ENCODE peak calls at places on chromosome 9, in six cellular contexts. Q is BE2C; S is uterus; Z is heart left ventricle; T is lung; A is CD4-positive, CD25-positive, alpha-beta regulatory T cell. I is an unnamed sample. For H3K4me1, the result is how much of the 10 kb centered on the place peaks cover.

GRCh38 chr9:112921549-112921948 is 30.9 kb upstream of the SLC46A2 start:
- DNase-seq in A (peak), Q (peak), S (no peak), T (no peak), Z (no peak), I (no peak)

GRCh38 chr9:124360277-124360676 is 55.0 kb downstream of the PSMB7 start:
- DNase-seq in Z (no peak), Q (no peak), A (no peak), T (no peak), S (no peak), I (no peak)

GRCh38 chr9:135478858-135479468 is 619 bp upstream of the PPP1R26 start:
- DNase-seq in Z (no peak), S (peak), Q (no peak), T (peak), A (no peak), I (peak)

GRCh38 chr9:33198163-33198562 is 31.0 kb upstream of the B4GALT1 start:
- DNase-seq in A (no peak), T (no peak), Q (no peak), S (peak), Z (peak), I (peak)

GRCh38 chr9:129983891-129984290 is 59.1 kb downstream of the FNBP1 start:
- DNase-seq in A (no peak), T (no peak), S (no peak), Z (no peak), Q (no peak), I (no peak)

GRCh38 chr9:27489087-27489876 is 34.8 kb upstream of the IFNK start:
- DNase-seq in Q (peak), S (no peak), A (no peak), Z (no peak), T (no peak), I (no peak)

GRCh38 chr9:126500600-126501382 is 112.9 kb upstream of the LMX1B start:
- DNase-seq in T (peak), Z (peak), A (peak), S (peak), Q (peak), I (peak)

GRCh38 chr9:121921444-121921843 is 171.7 kb downstream of the TTLL11 start:
- DNase-seq in Q (no peak), A (no peak), S (no peak), Z (no peak), T (no peak), I (no peak)

GRCh38 chr9:112166176-112167140 is 8.6 kb downstream of the SUSD1 start:
- DNase-seq in T (no peak), Z (no peak), Q (no peak), A (no peak), S (no peak), I (no peak)

GRCh38 chr9:134550584-134550983 is 91.0 kb upstream of the COL5A1 start:
- DNase-seq in A (no peak), Q (no peak), T (no peak), Z (no peak), S (no peak), I (no peak)

GRCh38 chr9:21782207-21782606 is 20.2 kb upstream of the MTAP start:
- DNase-seq in T (no peak), Q (no peak), Z (no peak), S (no peak), A (no peak), I (no peak)

GRCh38 chr9:83047839-83048775 is 14.8 kb downstream of the RASEF start:
- DNase-seq in T (peak), A (no peak), Z (peak), S (peak), Q (no peak), I (peak)

GRCh38 chr9:70315389-70315788 is 56.6 kb downstream of the SMC5 start:
- DNase-seq in A (no peak), T (no peak), S (no peak), Q (no peak), Z (no peak), I (no peak)

GRCh38 chr9:70256123-70256551 is 2.6 kb upstream of the SMC5 start:
- DNase-seq in Z (no peak), T (no peak), S (no peak), A (no peak), Q (no peak), I (no peak)

GRCh38 chr9:124570942-124571666 is 63.9 kb upstream of the NR5A1 start:
- DNase-seq in Q (no peak), A (no peak), T (no peak), S (no peak), Z (no peak), I (no peak)

GRCh38 chr9:125784286-125785049 is 37.3 kb downstream of the PBX3 start:
- DNase-seq in Q (no peak), S (no peak), Z (no peak), T (no peak), A (no peak), I (no peak)

GRCh38 chr9:129637102-129637501 is 4.8 kb downstream of the ASB6 start:
- DNase-seq in Q (no peak), S (no peak), A (no peak), T (no peak), Z (no peak), I (no peak)

GRCh38 chr9:96500696-96501660 is 51.0 kb downstream of the HABP4 start:
- DNase-seq in S (no peak), Q (no peak), T (no peak), Z (no peak), A (no peak), I (no peak)

GRCh38 chr9:5561828-5562488 is 51.6 kb downstream of the PDCD1LG2 start:
- DNase-seq in A (no peak), Z (no peak), Q (no peak), S (no peak), T (no peak), I (no peak)

GRCh38 chr9:82223442-82223841 is 234.9 kb downstream of the SPATA31D1 start:
- DNase-seq in S (no peak), Q (no peak), T (no peak), A (no peak), Z (no peak), I (no peak)

GRCh38 chr9:130288926-130289705 is 23.6 kb downstream of the HMCN2 start:
- DNase-seq in A (no peak), S (no peak), Z (peak), Q (no peak), T (no peak), I (no peak)

GRCh38 chr9:127067603-127068220 is 54.7 kb downstream of the ANGPTL2 start:
- DNase-seq in A (no peak), Q (no peak), T (peak), S (no peak), Z (no peak), I (no peak)

GRCh38 chr9:12702160-12702758 is 9.1 kb downstream of the TYRP1 start:
- DNase-seq in Q (peak), A (no peak), S (peak), Z (peak), T (peak), I (peak)

GRCh38 chr9:32069969-32070368 is 314.5 kb upstream of the ACO1 start:
- DNase-seq in S (no peak), A (no peak), T (no peak), Z (no peak), Q (no peak), I (no peak)

GRCh38 chr9:126953089-126953809 is 38.7 kb downstream of the RALGPS1 start:
- DNase-seq in T (no peak), Q (no peak), S (peak), A (no peak), Z (no peak), I (no peak)

GRCh38 chr9:129889936-129890717 is 54.9 kb downstream of the USP20 start:
- DNase-seq in S (no peak), A (peak), Z (peak), Q (no peak), T (no peak), I (no peak)

GRCh38 chr9:12739014-12739413 is 35.8 kb upstream of the LURAP1L start:
- DNase-seq in A (no peak), Z (no peak), Q (no peak), S (no peak), T (no peak), I (no peak)

GRCh38 chr9:122806661-122807060 is 6.7 kb downstream of the OR1K1 start:
- DNase-seq in Q (no peak), S (no peak), Z (no peak), T (no peak), A (no peak), I (no peak)

GRCh38 chr9:126439402-126439765 is 112.8 kb downstream of the MVB12B start:
- DNase-seq in Z (no peak), S (no peak), Q (no peak), T (no peak), A (peak), I (no peak)

GRCh38 chr9:34376596-34377401 is at the start of gene MYORG:
- DNase-seq in S (peak), Q (peak), A (peak), Z (peak), T (peak), I (peak)

GRCh38 chr9:132026932-132027585 is 52.6 kb downstream of the MED27 start:
- DNase-seq in Z (no peak), T (no peak), A (no peak), Q (no peak), S (no peak), I (no peak)

GRCh38 chr9:32738501-32739172 is 44.7 kb upstream of the TMEM215 start:
- DNase-seq in S (no peak), T (no peak), A (no peak), Q (no peak), Z (no peak), I (no peak)

GRCh38 chr9:87479801-87480201 is 17.9 kb upstream of the DAPK1 start:
- DNase-seq in A (no peak), T (no peak), Z (no peak), Q (no peak), S (no peak), I (no peak)

GRCh38 chr9:83219924-83220438 is 157.0 kb upstream of the RASEF start:
- DNase-seq in Z (no peak), T (no peak), A (no peak), S (no peak), Q (no peak), I (no peak)

GRCh38 chr9:130869250-130869649 is 27.4 kb downstream of the QRFP start:
- DNase-seq in A (no peak), Z (peak), Q (peak), S (peak), T (no peak), I (no peak)

GRCh38 chr9:88976888-88977257 is 14.4 kb upstream of the S1PR3 start:
- DNase-seq in A (no peak), Z (no peak), S (no peak), T (no peak), Q (no peak), I (no peak)

GRCh38 chr9:16453390-16453789 is 417.1 kb downstream of the BNC2 start:
- DNase-seq in S (no peak), A (no peak), Z (no peak), T (no peak), Q (no peak), I (no peak)

DNA sequence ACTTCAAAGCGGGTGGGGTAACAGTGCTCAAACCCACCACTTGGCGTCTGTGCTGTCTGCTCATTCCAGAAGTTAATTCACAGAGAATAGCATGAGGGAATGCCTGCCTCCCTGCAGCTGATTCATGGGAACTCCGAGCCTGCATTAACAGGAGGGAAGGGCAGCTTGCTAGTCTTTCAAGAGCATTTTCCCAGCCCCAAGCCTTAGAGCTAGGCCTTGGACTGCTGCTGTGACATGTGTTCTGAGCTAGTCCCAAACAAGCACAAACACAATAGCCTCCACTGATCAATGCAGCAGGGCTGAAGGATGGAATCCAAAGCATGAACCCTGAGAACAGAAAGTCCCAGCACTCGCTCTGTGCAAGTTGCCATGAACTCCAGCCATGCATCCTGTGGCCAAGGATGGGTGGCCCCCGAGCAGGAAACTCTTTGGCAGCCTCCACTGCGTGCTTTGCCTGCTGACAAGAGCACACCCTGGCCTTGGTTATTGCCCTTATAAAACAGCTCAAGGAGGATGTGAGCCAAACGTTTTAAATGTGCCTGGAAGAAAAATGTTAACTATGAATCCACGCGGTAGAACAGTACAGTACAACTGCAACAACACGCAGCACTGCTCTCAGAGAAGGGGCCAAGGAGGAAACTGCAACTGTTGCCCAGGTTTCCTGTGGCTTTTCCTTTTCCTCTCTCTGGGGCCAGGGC is 653.1 kb upstream of the KLF4 start:
- DNase-seq in Q (no peak), S (peak), Z (peak), A (no peak), T (peak), I (peak)
- H3K4me1 ChIP-seq in Q (under half), S (under half), Z (under half), A (under half), T (under half), I (under half)

GRCh38 chr9:137671196-137671538 is 52.4 kb downstream of the EHMT1 start:
- DNase-seq in Z (no peak), S (no peak), T (no peak), Q (no peak), A (no peak), I (no peak)

GRCh38 chr9:137668203-137668602 is 49.4 kb downstream of the EHMT1 start:
- DNase-seq in S (no peak), T (no peak), Z (no peak), Q (no peak), A (no peak), I (no peak)

GRCh38 chr9:137670391-137671195 is 51.8 kb downstream of the EHMT1 start:
- DNase-seq in A (no peak), S (no peak), T (no peak), Z (peak), Q (peak), I (peak)

GRCh38 chr9:137666950-137667670 is 48.3 kb downstream of the EHMT1 start:
- DNase-seq in S (no peak), A (no peak), Q (no peak), Z (peak), T (no peak), I (no peak)

DNA sequence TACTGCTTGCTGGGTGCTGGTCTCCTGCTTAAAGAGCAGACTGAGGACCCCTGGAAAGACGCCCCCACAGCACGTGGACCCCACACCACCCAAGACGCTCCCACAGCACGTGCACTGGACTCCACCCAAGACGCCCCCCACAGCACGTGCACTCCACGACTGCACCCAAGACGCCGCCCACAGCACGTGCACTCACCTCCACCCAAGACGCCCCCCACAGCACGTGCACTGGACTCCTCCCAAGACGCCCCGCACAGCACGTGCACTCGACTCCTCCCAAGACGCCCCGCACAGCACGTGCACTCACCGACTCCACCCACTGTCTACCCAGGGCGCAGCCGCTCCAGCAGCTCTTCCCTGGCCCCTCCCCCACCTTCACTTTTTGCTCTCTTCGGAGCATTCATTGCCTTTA is 50.5 kb downstream of the EHMT1 start:
- DNase-seq in A (peak), S (peak), Z (no peak), T (no peak), Q (peak), I (no peak)
- H3K4me1 ChIP-seq in A (under half), S (under half), Z (under half), T (under half), Q (under half), I (under half)

GRCh38 chr9:106878081-106878837 is 15.3 kb downstream of the ZNF462 start:
- DNase-seq in Z (no peak), T (no peak), A (no peak), S (no peak), Q (peak), I (no peak)
- H3K4me1 ChIP-seq in Z (under half), T (under half), A (under half), S (under half), Q (under half), I (under half)

GRCh38 chr9:100354121-100354800 is 1.5 kb upstream of the TEX10 start:
- DNase-seq in A (peak), Q (no peak), Z (no peak), T (no peak), S (no peak), I (no peak)

GRCh38 chr9:100350188-100350587 is 2.6 kb downstream of the TEX10 start:
- DNase-seq in A (no peak), T (no peak), Q (no peak), Z (no peak), S (no peak), I (no peak)

GRCh38 chr9:100352727-100353505 is at the start of gene TEX10:
- DNase-seq in Z (peak), S (peak), Q (peak), T (peak), A (peak), I (peak)

GRCh38 chr9:100351508-100351907 is 1.2 kb downstream of the TEX10 start:
- DNase-seq in Q (no peak), T (no peak), S (no peak), Z (no peak), A (no peak), I (no peak)

GRCh38 chr9:100352201-100352726 is 478 bp downstream of the TEX10 start:
- DNase-seq in Q (peak), S (peak), T (peak), A (peak), Z (peak), I (peak)
- H3K4me1 ChIP-seq in Q (under half), S (under half), T (under half), A (under half), Z (under half), I (under half)

GRCh38 chr9:92962303-92962649 is 15.0 kb downstream of the FGD3 start:
- DNase-seq in A (no peak), Q (no peak), Z (no peak), T (no peak), S (no peak), I (no peak)

GRCh38 chr9:92962846-92963245 is 15.5 kb downstream of the FGD3 start:
- DNase-seq in T (no peak), A (no peak), Q (no peak), Z (no peak), S (no peak), I (no peak)

GRCh38 chr9:92963831-92964606 is 16.7 kb downstream of the FGD3 start:
- DNase-seq in Q (no peak), T (peak), S (no peak), A (peak), Z (no peak), I (no peak)

GRCh38 chr9:92961627-92962302 is 14.4 kb downstream of the FGD3 start:
- DNase-seq in T (no peak), S (no peak), Z (no peak), Q (no peak), A (peak), I (no peak)

GRCh38 chr9:92960561-92961290 is 13.4 kb downstream of the FGD3 start:
- DNase-seq in S (no peak), A (no peak), T (no peak), Z (no peak), Q (no peak), I (no peak)
- H3K4me1 ChIP-seq in S (under half), A (half or more), T (under half), Z (under half), Q (under half), I (under half)

GRCh38 chr9:85527331-85528015 is 214.3 kb downstream of the AGTPBP1 start:
- DNase-seq in T (no peak), S (no peak), Q (no peak), A (no peak), Z (peak), I (no peak)
- H3K4me1 ChIP-seq in T (under half), S (under half), Q (under half), A (under half), Z (under half), I (under half)

DNA sequence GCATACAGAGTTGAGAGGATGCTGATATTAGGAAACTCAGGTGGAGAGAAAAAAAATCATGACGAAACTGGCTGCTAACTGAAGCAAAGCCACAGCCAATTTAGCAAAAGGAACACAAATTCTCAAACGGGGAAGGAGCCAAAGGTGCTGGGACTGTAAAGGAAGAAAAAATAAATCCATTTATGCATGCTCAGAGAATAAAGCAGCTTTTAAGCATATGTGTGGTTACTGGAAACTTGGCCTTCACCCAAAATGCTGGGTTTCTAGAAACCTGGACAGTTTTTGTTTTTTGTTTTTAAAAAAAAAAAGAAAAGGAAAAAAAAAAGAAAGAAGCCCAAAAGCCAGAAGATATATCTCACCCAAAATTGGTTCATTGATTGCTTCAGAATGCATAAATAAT is 8.1 kb downstream of the WHRN start:
- DNase-seq in Z (no peak), Q (no peak), S (no peak), T (no peak), A (no peak), I (no peak)
- H3K4me1 ChIP-seq in Z (under half), Q (under half), S (under half), T (under half), A (under half), I (under half)

GRCh38 chr9:110191616-110192015 is 16.3 kb downstream of the C9orf152 start:
- DNase-seq in Z (no peak), S (no peak), A (no peak), T (no peak), Q (no peak), I (no peak)
- H3K4me1 ChIP-seq in Z (under half), S (under half), A (under half), T (under half), Q (under half), I (under half)

DNA sequence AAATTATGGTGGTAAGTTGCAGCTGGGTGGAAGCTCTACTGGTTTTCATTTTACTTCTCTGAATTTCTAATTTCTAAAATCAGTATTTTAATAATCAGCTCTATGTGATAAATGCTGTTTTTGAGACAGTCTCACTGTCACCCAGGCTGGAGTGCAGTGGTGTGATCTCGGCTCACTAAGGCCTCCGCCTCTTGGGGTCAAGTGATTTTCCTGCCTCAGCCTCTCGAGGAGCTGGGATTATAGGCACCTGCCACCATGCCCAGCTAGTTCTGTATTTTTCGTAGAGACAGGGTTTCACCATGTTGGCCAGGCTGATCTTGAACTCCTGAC is 1.5 kb upstream of the RALGDS start:
- DNase-seq in Z (no peak), A (no peak), T (no peak), Q (no peak), S (no peak), I (no peak)
- H3K4me1 ChIP-seq in Z (half or more), A (half or more), T (under half), Q (under half), S (under half), I (under half)